ENCODE peak calls at places on chromosomes 2 and 18, in four cellular contexts. One of them, this sample, is unnamed.

GRCh38 chr18:22816266-22817176 is 116.6 kb upstream of the RBBP8 start:
- DNase-seq in IMR-90: no peak
- DNase-seq in lower lobe of right lung: no peak
- DNase-seq in lung: no peak
- DNase-seq in this sample: no peak

GRCh38 chr2:1730047-1730937 is 14.0 kb downstream of the PXDN start:
- DNase-seq in IMR-90: peak; percentile 89
- DNase-seq in lower lobe of right lung: peak; percentile 49
- DNase-seq in lung: no peak
- DNase-seq in this sample: peak; percentile 25

GRCh38 chr2:118310878-118311442 is 222.7 kb downstream of the INSIG2 start:
- DNase-seq in IMR-90: no peak
- DNase-seq in lower lobe of right lung: no peak
- DNase-seq in lung: no peak
- DNase-seq in this sample: peak; percentile 59

GRCh38 chr2:73851274-73851673 is 22.5 kb downstream of the STAMBP start:
- DNase-seq in IMR-90: no peak
- DNase-seq in lower lobe of right lung: no peak
- DNase-seq in lung: no peak
- DNase-seq in this sample: no peak

GRCh38 chr18:649341-649740 is 8.1 kb upstream of the TYMS start:
- DNase-seq in IMR-90: peak; percentile 56
- DNase-seq in lower lobe of right lung: no peak
- DNase-seq in lung: no peak
- DNase-seq in this sample: no peak

GRCh38 chr2:170143045-170143717 is 34.8 kb upstream of the MYO3B start:
- DNase-seq in IMR-90: no peak
- DNase-seq in lower lobe of right lung: no peak
- DNase-seq in lung: no peak
- DNase-seq in this sample: no peak

GRCh38 chr2:65715328-65715727 is 282.9 kb upstream of the SPRED2 start:
- DNase-seq in IMR-90: no peak
- DNase-seq in lower lobe of right lung: no peak
- DNase-seq in lung: no peak
- DNase-seq in this sample: no peak

GRCh38 chr2:55239656-55240222 is 7.3 kb downstream of the RPS27A start:
- DNase-seq in IMR-90: no peak
- DNase-seq in lower lobe of right lung: no peak
- DNase-seq in lung: no peak
- DNase-seq in this sample: no peak

GRCh38 chr2:47065343-47065742 is 89.8 kb downstream of the STPG4 start:
- DNase-seq in IMR-90: no peak
- DNase-seq in lower lobe of right lung: no peak
- DNase-seq in lung: no peak
- DNase-seq in this sample: no peak
- H3K27ac ChIP-seq in IMR-90: peak overlapping the region; percentile 89
- H3K27ac ChIP-seq in lower lobe of right lung: peak overlapping the region; percentile 63
- H3K27ac ChIP-seq in lung: no peak overlapping the region
- H3K27ac ChIP-seq in this sample: no peak overlapping the region

GRCh38 chr2:159801925-159802324 is 3.9 kb upstream of the CD302 start:
- DNase-seq in IMR-90: no peak
- DNase-seq in lower lobe of right lung: no peak
- DNase-seq in lung: no peak
- DNase-seq in this sample: no peak
- H3K27ac ChIP-seq in IMR-90: no peak overlapping the region
- H3K27ac ChIP-seq in lower lobe of right lung: no peak overlapping the region
- H3K27ac ChIP-seq in lung: no peak overlapping the region
- H3K27ac ChIP-seq in this sample: no peak overlapping the region

GRCh38 chr2:105394951-105395611 is 3.8 kb downstream of the FHL2 start:
- DNase-seq in IMR-90: peak; percentile 56
- DNase-seq in lower lobe of right lung: no peak
- DNase-seq in lung: no peak
- DNase-seq in this sample: no peak
- H3K27ac ChIP-seq in IMR-90: peak overlapping the region; percentile 100
- H3K27ac ChIP-seq in lower lobe of right lung: no peak overlapping the region
- H3K27ac ChIP-seq in lung: peak overlapping the region; percentile 82
- H3K27ac ChIP-seq in this sample: peak overlapping the region; percentile 92

DNA sequence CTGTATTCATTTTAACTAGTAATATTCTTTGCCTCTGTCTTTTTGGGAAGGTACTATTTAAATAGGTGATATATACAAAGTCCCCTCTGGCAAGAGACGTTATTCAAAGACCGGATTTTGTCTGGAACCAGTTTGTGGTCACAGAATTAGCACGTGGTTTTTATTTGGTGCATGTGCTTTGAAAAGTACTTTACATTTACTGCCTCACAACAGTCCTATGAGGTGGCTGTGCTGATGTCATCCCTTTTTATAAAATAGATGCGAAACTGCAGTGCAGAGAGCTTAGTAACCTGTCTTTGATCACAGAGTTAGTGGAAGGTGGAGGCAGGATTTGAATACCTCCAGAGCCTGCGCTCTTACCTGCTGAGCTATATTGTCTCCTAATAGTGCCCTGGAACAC is 4.0 kb downstream of the LPIN1 start:
- DNase-seq in IMR-90: no peak
- DNase-seq in lower lobe of right lung: no peak
- DNase-seq in lung: no peak
- DNase-seq in this sample: no peak
- H3K27ac ChIP-seq in IMR-90: no peak overlapping the region
- H3K27ac ChIP-seq in lower lobe of right lung: peak overlapping the region; percentile 27
- H3K27ac ChIP-seq in lung: peak overlapping the region; percentile 46
- H3K27ac ChIP-seq in this sample: peak overlapping the region; percentile 87

DNA sequence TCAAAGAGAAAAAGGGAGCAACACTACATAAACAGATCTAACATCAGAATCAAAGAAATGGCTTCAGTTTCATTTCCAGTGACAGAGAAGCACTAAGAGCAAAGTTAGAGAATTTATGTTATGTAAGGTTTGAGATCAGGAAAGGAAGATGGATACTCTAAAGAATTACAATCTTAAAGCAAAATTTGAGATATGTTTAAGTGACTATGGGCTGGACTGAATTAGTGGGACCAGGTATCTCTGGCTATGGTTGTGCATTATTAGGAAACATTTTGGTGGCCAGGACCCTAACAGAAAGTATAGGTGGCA is 208.2 kb downstream of the CCDC178 start:
- DNase-seq in IMR-90: no peak
- DNase-seq in lower lobe of right lung: no peak
- DNase-seq in lung: no peak
- DNase-seq in this sample: no peak
- H3K27ac ChIP-seq in IMR-90: no peak overlapping the region
- H3K27ac ChIP-seq in lower lobe of right lung: no peak overlapping the region
- H3K27ac ChIP-seq in lung: no peak overlapping the region
- H3K27ac ChIP-seq in this sample: no peak overlapping the region

This sample was measured in psoas muscle.